ENCODE peak calls at places on chromosome 11, in seven cellular contexts. B is Calu3, A is MCF 10A, U is upper lobe of left lung, I is H9, Y is heart right ventricle, K is colonic mucosa. Q is an unnamed sample.

GRCh38 chr11:10550503-10550902 is 9.5 kb upstream of the RNF141 start:
- DNase-seq in B (no peak), A (peak; percentile 32), U (no peak), I (no peak), Y (no peak), K (no peak), Q (no peak)

GRCh38 chr11:14015711-14016110 is 53.2 kb downstream of the SPON1 start:
- DNase-seq in B (peak; percentile 37), A (peak; percentile 64), U (no peak), I (peak; percentile 46), Y (no peak), K (no peak), Q (no peak)

GRCh38 chr11:64291746-64292457 is 800 bp downstream of the KCNK4 start:
- DNase-seq in B (no peak), A (no peak), U (peak; percentile 86), I (no peak), Y (no peak), K (no peak), Q (no peak)

GRCh38 chr11:64103377-64103985 is 62.4 kb downstream of the MACROD1 start:
- DNase-seq in B (no peak), A (no peak), U (peak; percentile 65), I (no peak), Y (no peak), K (no peak), Q (no peak)

GRCh38 chr11:47553417-47553746 is 450 bp upstream of the CELF1 start:
- DNase-seq in B (no peak), A (no peak), U (no peak), I (no peak), Y (no peak), K (no peak), Q (no peak)

GRCh38 chr11:47003180-47003877 is 66.8 kb downstream of the CSTPP1 start:
- DNase-seq in B (no peak), A (peak; percentile 15), U (no peak), I (no peak), Y (peak; percentile 32), K (no peak), Q (no peak)

GRCh38 chr11:128335729-128336128 is 251.6 kb downstream of the ETS1 start:
- DNase-seq in B (no peak), A (no peak), U (no peak), I (no peak), Y (no peak), K (no peak), Q (no peak)

GRCh38 chr11:95767498-95767897 is 22.1 kb downstream of the FAM76B start:
- DNase-seq in B (no peak), A (peak; percentile 79), U (no peak), I (no peak), Y (no peak), K (no peak), Q (no peak)

GRCh38 chr11:117055449-117055848 is 42.8 kb downstream of the SIK3 start:
- DNase-seq in B (no peak), A (no peak), U (no peak), I (no peak), Y (no peak), K (peak; percentile 32), Q (no peak)

GRCh38 chr11:69014084-69014935 is 1.3 kb upstream of the MRGPRF start:
- DNase-seq in B (no peak), A (no peak), U (peak; percentile 79), I (peak; percentile 50), Y (peak; percentile 61), K (peak; percentile 49), Q (no peak)

GRCh38 chr11:68749501-68750196 is 1.7 kb downstream of the TESMIN start:
- DNase-seq in B (no peak), A (no peak), U (no peak), I (peak; percentile 39), Y (no peak), K (no peak), Q (peak; percentile 18)

GRCh38 chr11:93249437-93250210 is 51.8 kb upstream of the SLC36A4 start:
- DNase-seq in B (no peak), A (peak; percentile 19), U (no peak), I (no peak), Y (no peak), K (no peak), Q (no peak)

GRCh38 chr11:2483426-2483825 is 38.6 kb downstream of the KCNQ1 start:
- DNase-seq in B (no peak), A (no peak), U (no peak), I (no peak), Y (no peak), K (no peak), Q (no peak)

GRCh38 chr11:119660166-119660720 is 68.8 kb downstream of the NECTIN1 start:
- DNase-seq in B (no peak), A (no peak), U (no peak), I (no peak), Y (no peak), K (no peak), Q (no peak)

GRCh38 chr11:36409152-36409713 is 100.8 kb downstream of the TRAF6 start:
- DNase-seq in B (no peak), A (no peak), U (no peak), I (no peak), Y (peak; percentile 23), K (no peak), Q (no peak)

DNA sequence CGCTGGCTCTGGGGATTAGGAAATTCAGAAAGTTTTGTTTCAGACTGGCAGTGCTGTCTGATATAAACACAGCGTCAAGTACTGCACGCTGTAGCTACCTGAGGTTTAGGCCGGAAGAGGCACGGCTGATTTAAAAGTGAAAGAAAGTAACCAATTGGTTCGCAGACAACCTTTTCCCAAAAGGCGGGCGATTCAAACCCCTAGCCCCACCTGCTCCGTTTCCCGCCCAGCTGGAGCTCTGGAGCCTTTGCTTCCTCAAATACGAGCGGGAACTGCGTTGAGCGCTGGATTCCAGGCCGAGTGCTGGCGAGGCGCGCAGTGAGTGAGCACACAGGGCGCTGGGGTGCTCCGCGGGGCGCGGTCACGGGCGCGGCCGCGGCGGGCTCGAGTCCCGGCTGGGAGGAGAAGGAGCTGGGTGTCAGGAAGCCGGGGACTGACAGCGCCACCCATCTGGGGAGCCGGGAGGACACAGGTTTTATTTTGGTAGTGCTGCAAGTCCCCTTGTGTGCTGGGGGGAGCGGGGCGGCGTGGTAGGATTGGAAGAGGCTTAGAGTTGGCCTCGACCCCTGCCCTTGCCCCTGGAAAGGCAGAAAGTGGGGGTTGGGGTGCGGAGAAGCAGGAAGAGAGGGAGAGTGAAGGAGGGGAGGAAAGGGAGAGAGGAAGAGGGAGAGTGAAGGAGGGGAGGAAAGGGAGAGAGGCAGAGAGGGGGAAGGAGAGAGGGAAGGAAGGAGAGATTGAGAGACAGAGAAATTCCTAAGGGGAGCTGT is 2.1 kb downstream of the FAM111A start:
- DNase-seq in B (peak; percentile 88), A (peak; percentile 93), U (peak; percentile 92), I (peak; percentile 92), Y (peak; percentile 83), K (peak; percentile 91), Q (peak; percentile 59)
- TF ChIP-seq CTCF in B (no peak), A (peak; percentile 9), U (peak; percentile 17), I (peak; percentile 48), Y (no peak), K (no peak), Q (no peak)

GRCh38 chr11:109695696-109696095 is 273.7 kb downstream of the C11orf87 start:
- DNase-seq in B (no peak), A (peak; percentile 65), U (no peak), I (no peak), Y (no peak), K (no peak), Q (no peak)
- TF ChIP-seq CTCF in B (no peak), A (no peak), U (no peak), I (no peak), Y (no peak), K (no peak), Q (no peak)

DNA sequence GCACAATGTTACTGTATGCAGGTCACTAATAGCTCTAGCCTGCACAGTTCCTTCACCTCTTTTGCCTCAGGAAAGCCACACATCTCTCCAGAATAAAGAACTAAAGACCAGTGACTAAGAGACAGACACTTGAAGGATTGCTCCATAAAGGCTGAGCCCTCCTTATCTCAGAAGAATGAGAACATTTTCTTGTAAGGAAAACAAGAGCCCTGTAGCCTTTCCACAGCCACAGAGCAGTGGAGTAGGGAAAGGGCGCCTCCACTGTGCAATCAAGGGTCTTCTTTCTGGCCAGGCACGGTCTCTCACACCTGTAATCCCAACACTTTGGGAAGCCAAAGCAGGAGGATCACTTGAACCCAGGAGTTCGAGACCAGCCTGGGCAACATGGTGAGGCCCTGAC is 202.6 kb upstream of the TMEM45B start:
- DNase-seq in B (no peak), A (no peak), U (no peak), I (no peak), Y (no peak), K (no peak), Q (no peak)
- TF ChIP-seq CTCF in B (no peak), A (no peak), U (no peak), I (no peak), Y (no peak), K (no peak), Q (no peak)

GRCh38 chr11:7654094-7654742 is 19.1 kb downstream of the CYB5R2 start:
- DNase-seq in B (no peak), A (no peak), U (no peak), I (no peak), Y (no peak), K (no peak), Q (no peak)

GRCh38 chr11:7656704-7657103 is 16.6 kb downstream of the CYB5R2 start:
- DNase-seq in B (no peak), A (no peak), U (no peak), I (no peak), Y (no peak), K (peak; percentile 14), Q (no peak)

GRCh38 chr11:7651700-7652099 is 21.6 kb downstream of the CYB5R2 start:
- DNase-seq in B (no peak), A (no peak), U (peak; percentile 73), I (no peak), Y (no peak), K (no peak), Q (no peak)

GRCh38 chr11:7655253-7656217 is 17.8 kb downstream of the CYB5R2 start:
- DNase-seq in B (no peak), A (no peak), U (no peak), I (no peak), Y (no peak), K (peak; percentile 10), Q (no peak)

DNA sequence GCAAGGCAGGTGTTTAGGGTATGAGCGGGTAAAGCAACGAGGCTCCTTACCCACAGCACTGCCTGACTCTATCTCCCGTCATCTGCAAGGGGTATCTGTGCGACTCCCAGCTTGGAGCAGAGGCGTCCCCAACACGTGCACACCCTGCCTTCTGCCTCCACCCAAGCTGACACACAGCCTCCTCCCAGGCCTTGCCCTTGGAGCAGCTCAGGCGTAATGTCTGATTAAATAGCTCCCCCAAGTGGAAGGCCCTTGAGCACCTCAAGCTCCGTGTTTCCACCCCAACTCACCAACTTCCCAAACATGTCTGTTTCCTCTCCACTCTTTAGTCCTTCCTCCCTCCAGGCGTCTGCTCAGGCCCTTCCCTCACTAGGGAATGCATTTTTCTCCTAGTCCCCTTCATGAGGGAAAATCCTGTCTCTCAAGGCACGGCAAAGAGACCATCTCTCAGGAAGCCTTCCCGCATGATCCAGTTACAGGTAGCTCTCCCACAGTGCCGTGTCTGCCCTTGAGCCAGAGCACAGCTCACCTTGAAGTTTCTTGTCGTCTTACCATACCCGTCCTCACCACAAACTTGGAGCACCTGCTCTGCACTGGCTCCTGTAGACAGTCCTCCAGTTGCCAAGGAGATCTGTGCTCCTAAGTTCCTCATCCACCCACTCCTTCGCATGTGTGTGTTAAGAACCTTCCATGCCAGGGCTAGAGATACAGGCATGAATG is 15.8 kb downstream of the CYB5R2 start:
- DNase-seq in B (peak; percentile 64), A (peak; percentile 80), U (no peak), I (peak; percentile 76), Y (peak; percentile 53), K (peak; percentile 69), Q (no peak)
- TF ChIP-seq CTCF in B (peak; percentile 60), A (peak; percentile 65), U (peak; percentile 12), I (peak; percentile 81), Y (peak; percentile 54), K (peak; percentile 37), Q (no peak)

Q was measured in activated B cell treated with CpG ODN at 0.5 μM for 24 hours.